ENCODE peak calls at places on chromosome 14, in ten cellular contexts. P is A673, B is brain microvascular endothelial cell, U is fibroblast of lung, O is lung, N is heart left ventricle, A is mucosa of descending colon, R is hepatocyte, J is ovary, S is PC-3. K is an unnamed sample.
A peak's percentile ranks its signal among the peaks of the same experiment; 100 is the strongest.

GRCh38 chr14:31337331-31337730 is 83.0 kb downstream of the HEATR5A start:
- DNase-seq in S (no peak), N (no peak), R (no peak), O (no peak), J (no peak), P (no peak), B (no peak), A (no peak), U (no peak), K (no peak)

GRCh38 chr14:71290960-71291466 is 383.8 kb downstream of the PCNX1 start:
- DNase-seq in B (peak; percentile 72), J (no peak), N (no peak), U (peak; percentile 54), P (peak; percentile 48), A (no peak), R (peak; percentile 49), S (peak; percentile 99), O (no peak), K (no peak)

GRCh38 chr14:74654931-74655330 is 42.9 kb upstream of the LTBP2 start:
- DNase-seq in S (no peak), J (no peak), U (no peak), B (no peak), O (no peak), A (no peak), P (no peak), R (no peak), N (no peak), K (no peak)

GRCh38 chr14:71497645-71498086 is 434.6 kb upstream of the RGS6 start:
- DNase-seq in A (no peak), P (no peak), N (no peak), B (peak; percentile 16), R (no peak), J (no peak), O (no peak), S (peak; percentile 56), U (peak; percentile 47), K (no peak)

GRCh38 chr14:101514136-101514535 is 47.2 kb upstream of the DIO3 start:
- DNase-seq in O (no peak), S (no peak), B (no peak), P (no peak), N (no peak), J (no peak), A (no peak), U (no peak), R (no peak), K (no peak)

GRCh38 chr14:38143651-38144505 is 63.8 kb upstream of the SSTR1 start:
- DNase-seq in J (no peak), R (no peak), O (no peak), P (peak; percentile 47), U (peak; percentile 76), N (no peak), S (peak; percentile 16), A (no peak), B (peak; percentile 11), K (no peak)

GRCh38 chr14:66140213-66140918 is 345.8 kb upstream of the CCDC196 start:
- DNase-seq in S (no peak), U (no peak), B (no peak), N (no peak), A (no peak), R (no peak), P (no peak), O (no peak), J (no peak), K (no peak)

GRCh38 chr14:99230271-99231141 is 41.5 kb downstream of the BCL11B start:
- DNase-seq in J (no peak), S (no peak), O (no peak), B (no peak), A (no peak), U (no peak), R (peak; percentile 55), P (no peak), N (no peak), K (no peak)

GRCh38 chr14:61254803-61255526 is 26.2 kb downstream of the TMEM30B start:
- DNase-seq in R (no peak), J (no peak), U (no peak), N (no peak), P (no peak), B (no peak), A (no peak), O (no peak), S (no peak), K (no peak)

GRCh38 chr14:36671149-36671548 is 9.5 kb downstream of the PAX9 start:
- DNase-seq in A (no peak), B (no peak), J (no peak), O (no peak), S (no peak), R (no peak), N (no peak), U (no peak), P (no peak), K (no peak)

GRCh38 chr14:93999573-93999972 is 2.5 kb downstream of the CCDC197 start:
- DNase-seq in J (no peak), O (no peak), P (no peak), R (no peak), N (no peak), S (no peak), B (no peak), A (no peak), U (no peak), K (no peak)

GRCh38 chr14:75380656-75381055 is 47.2 kb upstream of the JDP2 start:
- DNase-seq in O (no peak), N (no peak), J (peak; percentile 66), R (no peak), B (no peak), A (no peak), P (no peak), S (no peak), U (no peak), K (no peak)

GRCh38 chr14:87615050-87615449 is 377.9 kb downstream of the GALC start:
- DNase-seq in J (no peak), B (no peak), R (no peak), O (no peak), U (no peak), N (no peak), P (no peak), A (no peak), S (no peak), K (no peak)

GRCh38 chr14:87613856-87614255 is 379.1 kb downstream of the GALC start:
- DNase-seq in B (no peak), O (no peak), S (peak; percentile 45), A (no peak), U (no peak), J (no peak), R (no peak), P (no peak), N (no peak), K (no peak)

GRCh38 chr14:87617079-87617478 is 375.9 kb downstream of the GALC start:
- DNase-seq in J (no peak), R (no peak), U (no peak), P (no peak), A (no peak), B (no peak), S (no peak), N (no peak), O (no peak), K (no peak)

DNA sequence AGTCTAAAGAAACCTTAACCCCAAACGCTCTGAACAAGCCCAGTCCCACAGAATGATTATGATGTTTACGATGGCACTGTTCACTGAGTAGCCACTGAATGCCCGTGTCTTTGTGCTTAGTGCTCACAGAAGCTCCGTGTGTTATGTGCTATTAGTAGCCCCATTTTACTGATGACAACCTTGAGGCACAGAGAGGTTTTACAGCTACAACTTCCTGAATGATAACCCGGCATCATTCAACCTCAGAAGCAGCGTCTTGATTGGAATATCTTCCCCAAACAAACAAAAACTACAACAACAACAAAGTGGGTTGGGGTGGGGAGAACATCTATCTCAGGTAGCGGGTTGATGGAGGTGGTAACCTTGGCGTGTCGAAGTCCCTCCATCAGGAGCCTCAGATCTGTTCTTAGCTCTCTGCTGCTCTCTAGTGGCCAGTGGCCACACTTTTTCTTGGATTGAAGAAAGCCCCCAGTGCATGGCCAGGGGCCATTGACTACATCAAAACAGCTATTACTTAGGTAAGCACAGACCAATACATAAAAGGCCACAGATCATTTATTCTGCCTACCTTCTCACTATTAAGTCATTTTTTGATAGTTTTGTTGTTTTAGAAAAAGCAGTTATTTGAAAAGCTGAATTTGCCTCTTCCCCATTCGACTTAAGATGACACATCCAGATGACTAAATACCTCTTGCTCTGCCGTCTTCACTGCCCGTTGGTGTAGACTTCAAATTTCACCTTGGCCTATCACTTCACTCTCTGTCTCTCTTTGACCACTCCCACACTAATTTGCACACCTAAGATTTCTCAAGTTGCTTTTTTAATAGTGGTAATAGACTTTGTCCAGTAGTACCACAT is 376.9 kb downstream of the GALC start:
- DNase-seq in U (peak; percentile 34), A (peak; percentile 24), B (peak; percentile 1), S (peak; percentile 71), O (peak; percentile 35), N (no peak), J (no peak), P (peak; percentile 75), R (peak; percentile 82), K (peak; percentile 69)
- TF ChIP-seq CTCF in U (peak; percentile 80), A (no peak), B (peak; percentile 66), S (peak; percentile 77), O (peak; percentile 2), N (peak; percentile 63), J (no peak), P (peak; percentile 84), R (peak; percentile 82), K (peak; percentile 72)

DNA sequence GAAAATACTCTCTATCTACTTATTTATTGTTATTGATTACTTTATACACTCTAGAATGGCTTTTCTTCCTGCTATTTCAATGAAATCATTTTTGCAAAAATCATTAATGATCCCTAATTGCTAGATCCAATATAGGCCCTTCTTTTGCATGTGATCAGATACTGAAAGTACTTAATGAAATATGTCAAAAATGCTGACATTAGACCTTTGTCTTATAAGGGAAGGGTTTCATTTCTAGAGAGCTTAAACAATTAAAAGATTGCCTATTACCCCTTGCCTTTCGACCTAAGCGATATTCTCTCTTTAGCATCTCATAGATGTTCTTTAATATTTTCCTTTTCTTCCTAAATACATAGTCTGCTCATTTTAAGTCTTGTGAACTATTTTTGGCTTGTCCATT is 101.1 kb downstream of the KTN1 start:
- DNase-seq in N (no peak), B (no peak), S (no peak), R (no peak), A (no peak), O (no peak), J (no peak), P (no peak), U (no peak), K (no peak)
- H3K36me3 ChIP-seq in N (no peaks in the 10 kb centered on the region), B (peaks cover 18% of the 10 kb centered on the region), S (peaks cover 82% of the 10 kb centered on the region), R (no peaks in the 10 kb centered on the region), A (peaks cover 5% of the 10 kb centered on the region), O (peaks cover 25% of the 10 kb centered on the region), J (no peaks in the 10 kb centered on the region), P (peaks cover 60% of the 10 kb centered on the region), U (peaks cover 5% of the 10 kb centered on the region), K (no peaks in the 10 kb centered on the region)

GRCh38 chr14:21233457-21234076 is 35.7 kb downstream of the HNRNPC start:
- DNase-seq in R (no peak), O (no peak), B (no peak), U (peak; percentile 18), P (peak; percentile 61), N (no peak), J (no peak), A (no peak), S (no peak), K (no peak)
- TF ChIP-seq CTCF in R (peak; percentile 21), O (no peak), B (peak; percentile 56), U (peak; percentile 34), P (peak; percentile 56), N (peak; percentile 32), J (no peak), A (no peak), S (peak; percentile 41), K (peak; percentile 12)

DNA sequence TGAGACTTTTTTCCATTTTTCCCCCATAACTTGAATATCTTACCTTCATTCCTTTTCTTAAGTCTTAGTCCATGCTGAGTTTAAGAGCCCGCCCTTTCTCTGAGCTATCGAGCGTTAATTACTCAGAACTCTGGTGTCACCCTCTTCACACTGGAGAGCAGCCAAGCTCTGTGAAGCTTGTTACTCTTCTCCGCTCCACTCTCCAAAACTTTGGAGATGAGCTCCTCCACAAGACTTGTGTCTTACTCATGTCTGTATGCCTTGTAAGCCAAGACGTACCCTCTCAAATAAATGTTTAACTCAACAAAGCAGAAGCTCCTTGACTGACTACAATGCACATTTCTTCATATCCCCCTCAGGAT is 54.7 kb downstream of the DICER1 start:
- DNase-seq in N (no peak), S (no peak), O (no peak), J (no peak), A (no peak), U (no peak), R (no peak), B (no peak), P (peak; percentile 52), K (no peak)
- H3K36me3 ChIP-seq in N (no peaks in the 10 kb centered on the region), S (peaks cover 32% of the 10 kb centered on the region), O (peaks cover 30% of the 10 kb centered on the region), J (no peaks in the 10 kb centered on the region), A (peaks cover 15% of the 10 kb centered on the region), U (peaks cover 9% of the 10 kb centered on the region), R (no peaks in the 10 kb centered on the region), B (peaks cover 30% of the 10 kb centered on the region), P (peaks cover 50% of the 10 kb centered on the region), K (no peaks in the 10 kb centered on the region)